ENCODE peak calls at places on chromosomes 1 and 21, in ten cellular contexts. One of them, this sample, is unnamed. For H3K36me3 and H3K4me1, the result is how much of the 10 kb centered on the place peaks cover.

GRCh38 chr1:228810385-228810784 is 75.1 kb downstream of the RHOU start:
- DNase-seq in transverse colon: no peak
- DNase-seq in ovary: no peak
- DNase-seq in K562: no peak
- DNase-seq in sigmoid colon: no peak
- DNase-seq in tibial nerve: no peak
- DNase-seq in stomach: no peak
- DNase-seq in SK-N-SH: no peak
- DNase-seq in esophagus muscularis mucosa: no peak
- DNase-seq in HepG2: no peak
- DNase-seq in this sample: no peak

GRCh38 chr1:111515291-111516007 is 12.0 kb upstream of the ADORA3 start:
- DNase-seq in transverse colon: peak
- DNase-seq in ovary: peak
- DNase-seq in K562: no peak
- DNase-seq in sigmoid colon: peak
- DNase-seq in tibial nerve: no peak
- DNase-seq in stomach: peak
- DNase-seq in SK-N-SH: peak
- DNase-seq in esophagus muscularis mucosa: no peak
- DNase-seq in HepG2: no peak
- DNase-seq in this sample: peak

GRCh38 chr1:112337028-112337531 is 58.9 kb upstream of the CTTNBP2NL start:
- DNase-seq in transverse colon: no peak
- DNase-seq in ovary: no peak
- DNase-seq in K562: peak
- DNase-seq in sigmoid colon: peak
- DNase-seq in tibial nerve: no peak
- DNase-seq in stomach: peak
- DNase-seq in SK-N-SH: peak
- DNase-seq in esophagus muscularis mucosa: no peak
- DNase-seq in HepG2: peak
- DNase-seq in this sample: no peak

GRCh38 chr1:155210304-155210703 is 1.8 kb downstream of the MTX1 start:
- DNase-seq in transverse colon: no peak
- DNase-seq in ovary: no peak
- DNase-seq in K562: no peak
- DNase-seq in sigmoid colon: no peak
- DNase-seq in tibial nerve: no peak
- DNase-seq in stomach: no peak
- DNase-seq in SK-N-SH: no peak
- DNase-seq in esophagus muscularis mucosa: no peak
- DNase-seq in HepG2: no peak
- DNase-seq in this sample: no peak

GRCh38 chr1:5478156-5478695 is 514.0 kb downstream of the NPHP4 start:
- DNase-seq in transverse colon: no peak
- DNase-seq in ovary: no peak
- DNase-seq in K562: no peak
- DNase-seq in sigmoid colon: no peak
- DNase-seq in tibial nerve: no peak
- DNase-seq in stomach: no peak
- DNase-seq in SK-N-SH: no peak
- DNase-seq in esophagus muscularis mucosa: no peak
- DNase-seq in HepG2: no peak
- DNase-seq in this sample: no peak

GRCh38 chr1:23902611-23903278 is 10.4 kb downstream of the CNR2 start:
- DNase-seq in transverse colon: no peak
- DNase-seq in ovary: no peak
- DNase-seq in K562: no peak
- DNase-seq in sigmoid colon: no peak
- DNase-seq in tibial nerve: no peak
- DNase-seq in stomach: no peak
- DNase-seq in SK-N-SH: peak
- DNase-seq in esophagus muscularis mucosa: no peak
- DNase-seq in HepG2: no peak
- DNase-seq in this sample: no peak

GRCh38 chr1:40979241-40980067 is at the start of gene CTPS1:
- DNase-seq in transverse colon: peak
- DNase-seq in ovary: peak
- DNase-seq in K562: peak
- DNase-seq in sigmoid colon: peak
- DNase-seq in tibial nerve: peak
- DNase-seq in stomach: peak
- DNase-seq in SK-N-SH: peak
- DNase-seq in esophagus muscularis mucosa: peak
- DNase-seq in HepG2: peak
- DNase-seq in this sample: peak

GRCh38 chr1:162916407-162916806 is 55.4 kb upstream of the CCDC190 start:
- DNase-seq in transverse colon: no peak
- DNase-seq in ovary: no peak
- DNase-seq in K562: no peak
- DNase-seq in sigmoid colon: no peak
- DNase-seq in tibial nerve: no peak
- DNase-seq in stomach: no peak
- DNase-seq in SK-N-SH: no peak
- DNase-seq in esophagus muscularis mucosa: no peak
- DNase-seq in HepG2: no peak
- DNase-seq in this sample: no peak

GRCh38 chr1:109783436-109783835 is 19.7 kb upstream of the EPS8L3 start:
- DNase-seq in transverse colon: no peak
- DNase-seq in ovary: peak
- DNase-seq in K562: no peak
- DNase-seq in sigmoid colon: peak
- DNase-seq in tibial nerve: no peak
- DNase-seq in stomach: peak
- DNase-seq in SK-N-SH: no peak
- DNase-seq in esophagus muscularis mucosa: no peak
- DNase-seq in HepG2: no peak
- DNase-seq in this sample: no peak

GRCh38 chr1:162168935-162169545 is 99.5 kb downstream of the NOS1AP start:
- DNase-seq in transverse colon: no peak
- DNase-seq in ovary: no peak
- DNase-seq in K562: no peak
- DNase-seq in sigmoid colon: no peak
- DNase-seq in tibial nerve: no peak
- DNase-seq in stomach: no peak
- DNase-seq in SK-N-SH: peak
- DNase-seq in esophagus muscularis mucosa: no peak
- DNase-seq in HepG2: no peak
- DNase-seq in this sample: no peak

GRCh38 chr21:32993894-32994293 is 31.8 kb upstream of the OLIG2 start:
- DNase-seq in transverse colon: no peak
- DNase-seq in ovary: no peak
- DNase-seq in K562: no peak
- DNase-seq in sigmoid colon: no peak
- DNase-seq in tibial nerve: no peak
- DNase-seq in stomach: no peak
- DNase-seq in SK-N-SH: no peak
- DNase-seq in esophagus muscularis mucosa: peak
- DNase-seq in HepG2: no peak
- DNase-seq in this sample: no peak

GRCh38 chr1:28955930-28956552 is 41.7 kb downstream of the EPB41 start:
- DNase-seq in transverse colon: no peak
- DNase-seq in ovary: no peak
- DNase-seq in K562: no peak
- DNase-seq in sigmoid colon: no peak
- DNase-seq in tibial nerve: no peak
- DNase-seq in stomach: no peak
- DNase-seq in SK-N-SH: no peak
- DNase-seq in esophagus muscularis mucosa: no peak
- DNase-seq in HepG2: no peak
- DNase-seq in this sample: no peak

GRCh38 chr1:147598631-147599361 is 57.5 kb downstream of the BCL9 start:
- DNase-seq in transverse colon: peak
- DNase-seq in ovary: peak
- DNase-seq in K562: no peak
- DNase-seq in sigmoid colon: peak
- DNase-seq in tibial nerve: no peak
- DNase-seq in stomach: peak
- DNase-seq in SK-N-SH: peak
- DNase-seq in esophagus muscularis mucosa: no peak
- DNase-seq in HepG2: no peak
- DNase-seq in this sample: peak

GRCh38 chr1:208027861-208028260 is 116.9 kb upstream of the CD34 start:
- DNase-seq in transverse colon: no peak
- DNase-seq in ovary: no peak
- DNase-seq in K562: no peak
- DNase-seq in sigmoid colon: no peak
- DNase-seq in tibial nerve: no peak
- DNase-seq in stomach: no peak
- DNase-seq in SK-N-SH: no peak
- DNase-seq in esophagus muscularis mucosa: no peak
- DNase-seq in HepG2: no peak
- DNase-seq in this sample: no peak

GRCh38 chr1:224047538-224047937 is 66.4 kb upstream of the FBXO28 start:
- DNase-seq in transverse colon: no peak
- DNase-seq in ovary: no peak
- DNase-seq in K562: no peak
- DNase-seq in sigmoid colon: no peak
- DNase-seq in tibial nerve: no peak
- DNase-seq in stomach: no peak
- DNase-seq in SK-N-SH: no peak
- DNase-seq in esophagus muscularis mucosa: no peak
- DNase-seq in HepG2: no peak
- DNase-seq in this sample: no peak

GRCh38 chr1:198534540-198535413 is 5.7 kb downstream of the ATP6V1G3 start:
- DNase-seq in transverse colon: no peak
- DNase-seq in ovary: no peak
- DNase-seq in K562: no peak
- DNase-seq in sigmoid colon: no peak
- DNase-seq in tibial nerve: no peak
- DNase-seq in stomach: no peak
- DNase-seq in SK-N-SH: no peak
- DNase-seq in esophagus muscularis mucosa: no peak
- DNase-seq in HepG2: peak
- DNase-seq in this sample: no peak

GRCh38 chr21:31084689-31085088 is 46.4 kb upstream of the KRTAP19-8 start:
- DNase-seq in transverse colon: no peak
- DNase-seq in ovary: no peak
- DNase-seq in K562: no peak
- DNase-seq in sigmoid colon: no peak
- DNase-seq in tibial nerve: no peak
- DNase-seq in stomach: no peak
- DNase-seq in SK-N-SH: no peak
- DNase-seq in esophagus muscularis mucosa: peak
- DNase-seq in HepG2: peak
- DNase-seq in this sample: no peak

GRCh38 chr1:61699893-61700851 is 24.8 kb downstream of the TM2D1 start:
- DNase-seq in transverse colon: no peak
- DNase-seq in ovary: no peak
- DNase-seq in K562: no peak
- DNase-seq in sigmoid colon: no peak
- DNase-seq in tibial nerve: no peak
- DNase-seq in stomach: no peak
- DNase-seq in SK-N-SH: no peak
- DNase-seq in esophagus muscularis mucosa: no peak
- DNase-seq in HepG2: peak
- DNase-seq in this sample: no peak

GRCh38 chr21:45530423-45531113 is 11.7 kb downstream of the SLC19A1 start:
- DNase-seq in transverse colon: peak
- DNase-seq in ovary: peak
- DNase-seq in K562: no peak
- DNase-seq in sigmoid colon: peak
- DNase-seq in tibial nerve: no peak
- DNase-seq in stomach: peak
- DNase-seq in SK-N-SH: no peak
- DNase-seq in esophagus muscularis mucosa: no peak
- DNase-seq in HepG2: no peak
- DNase-seq in this sample: peak

GRCh38 chr1:243216741-243217140 is 38.3 kb downstream of the CEP170 start:
- DNase-seq in transverse colon: no peak
- DNase-seq in ovary: no peak
- DNase-seq in K562: no peak
- DNase-seq in sigmoid colon: no peak
- DNase-seq in tibial nerve: no peak
- DNase-seq in stomach: no peak
- DNase-seq in SK-N-SH: no peak
- DNase-seq in esophagus muscularis mucosa: no peak
- DNase-seq in HepG2: no peak
- DNase-seq in this sample: no peak
- H3K36me3 ChIP-seq in transverse colon: under half
- H3K36me3 ChIP-seq in ovary: under half
- H3K36me3 ChIP-seq in K562: half or more
- H3K36me3 ChIP-seq in sigmoid colon: under half
- H3K36me3 ChIP-seq in tibial nerve: under half
- H3K36me3 ChIP-seq in stomach: under half
- H3K36me3 ChIP-seq in SK-N-SH: half or more
- H3K36me3 ChIP-seq in esophagus muscularis mucosa: under half
- H3K36me3 ChIP-seq in HepG2: under half
- H3K36me3 ChIP-seq in this sample: under half

DNA sequence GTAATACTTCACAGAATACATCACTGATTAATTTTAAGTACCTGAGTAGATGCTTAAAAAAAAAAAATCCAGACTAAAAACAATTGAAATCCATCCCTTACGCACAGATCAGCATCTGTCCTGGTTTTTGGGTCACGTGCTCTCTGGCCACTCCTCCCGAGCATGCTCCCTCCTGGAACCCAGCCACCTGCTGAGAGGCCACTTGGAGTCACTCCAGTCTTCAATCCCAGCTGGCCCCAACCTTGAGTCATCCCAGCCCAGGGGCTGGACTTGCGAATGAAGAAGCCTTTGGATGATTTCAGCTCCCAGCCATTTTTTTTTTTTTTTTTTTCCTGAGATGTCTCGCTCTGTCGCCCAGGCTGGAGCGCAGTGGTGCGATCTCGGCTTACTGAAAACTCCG is 8.9 kb downstream of the MAP1LC3C start:
- DNase-seq in transverse colon: peak
- DNase-seq in ovary: peak
- DNase-seq in K562: peak
- DNase-seq in sigmoid colon: peak
- DNase-seq in tibial nerve: peak
- DNase-seq in stomach: peak
- DNase-seq in SK-N-SH: peak
- DNase-seq in esophagus muscularis mucosa: no peak
- DNase-seq in HepG2: no peak
- DNase-seq in this sample: peak
- TF ChIP-seq EP300 in transverse colon: no peak
- TF ChIP-seq EP300 in ovary: no peak
- TF ChIP-seq EP300 in K562: no peak
- TF ChIP-seq EP300 in sigmoid colon: no peak
- TF ChIP-seq EP300 in tibial nerve: no peak
- TF ChIP-seq EP300 in stomach: no peak
- TF ChIP-seq EP300 in SK-N-SH: no peak
- TF ChIP-seq EP300 in esophagus muscularis mucosa: no peak
- TF ChIP-seq EP300 in HepG2: no peak
- TF ChIP-seq EP300 in this sample: no peak

GRCh38 chr1:13763264-13763663 is 63.3 kb downstream of the PRDM2 start:
- DNase-seq in transverse colon: no peak
- DNase-seq in ovary: no peak
- DNase-seq in K562: no peak
- DNase-seq in sigmoid colon: no peak
- DNase-seq in tibial nerve: no peak
- DNase-seq in stomach: no peak
- DNase-seq in SK-N-SH: no peak
- DNase-seq in esophagus muscularis mucosa: no peak
- DNase-seq in HepG2: no peak
- DNase-seq in this sample: no peak
- H3K4me1 ChIP-seq in transverse colon: under half
- H3K4me1 ChIP-seq in ovary: under half
- H3K4me1 ChIP-seq in K562: under half
- H3K4me1 ChIP-seq in sigmoid colon: half or more
- H3K4me1 ChIP-seq in tibial nerve: half or more
- H3K4me1 ChIP-seq in stomach: half or more
- H3K4me1 ChIP-seq in SK-N-SH: under half
- H3K4me1 ChIP-seq in esophagus muscularis mucosa: half or more
- H3K4me1 ChIP-seq in HepG2: under half
- H3K4me1 ChIP-seq in this sample: half or more

GRCh38 chr1:11253226-11253625 is 9.1 kb downstream of the MTOR start:
- DNase-seq in transverse colon: no peak
- DNase-seq in ovary: no peak
- DNase-seq in K562: no peak
- DNase-seq in sigmoid colon: no peak
- DNase-seq in tibial nerve: no peak
- DNase-seq in stomach: no peak
- DNase-seq in SK-N-SH: no peak
- DNase-seq in esophagus muscularis mucosa: no peak
- DNase-seq in HepG2: no peak
- DNase-seq in this sample: no peak
- H3K36me3 ChIP-seq in transverse colon: half or more
- H3K36me3 ChIP-seq in ovary: under half
- H3K36me3 ChIP-seq in K562: half or more
- H3K36me3 ChIP-seq in sigmoid colon: half or more
- H3K36me3 ChIP-seq in tibial nerve: under half
- H3K36me3 ChIP-seq in stomach: half or more
- H3K36me3 ChIP-seq in SK-N-SH: half or more
- H3K36me3 ChIP-seq in esophagus muscularis mucosa: half or more
- H3K36me3 ChIP-seq in HepG2: half or more
- H3K36me3 ChIP-seq in this sample: half or more